ENCODE peak calls at places on chromosomes 11 and 22, in six cellular contexts. T is endothelial cell of umbilical vein, Q is tibial artery, X is upper lobe of left lung, J is uterus, G is small intestine. U is an unnamed sample. For H3K27me3, the result is how much of the 10 kb centered on the place peaks cover.

GRCh38 chr11:21839870-21840269 is 353.0 kb upstream of the ANO5 start:
- DNase-seq in T (no peak), Q (no peak), G (peak), X (no peak), J (no peak), U (no peak)

GRCh38 chr11:43311791-43312607 is at the start of gene API5:
- DNase-seq in T (peak), Q (peak), G (peak), J (peak), X (peak), U (peak)

GRCh38 chr11:130523609-130524008 is 75.2 kb downstream of the ADAMTS15 start:
- DNase-seq in Q (peak), G (no peak), J (peak), T (no peak), X (no peak), U (no peak)

GRCh38 chr11:32374261-32374711 is 61.1 kb downstream of the WT1 start:
- DNase-seq in X (peak), Q (no peak), J (peak), G (peak), T (peak), U (peak)

GRCh38 chr11:123624974-123625373 is 29.4 kb downstream of the SCN3B start:
- DNase-seq in Q (no peak), T (no peak), X (no peak), G (no peak), J (no peak), U (no peak)

GRCh38 chr11:128874406-128874805 is 7.3 kb upstream of the KCNJ1 start:
- DNase-seq in X (no peak), J (no peak), Q (no peak), G (no peak), T (no peak), U (no peak)

GRCh38 chr11:69537855-69538640 is 56.6 kb downstream of the LINC01488 start:
- DNase-seq in G (no peak), Q (no peak), X (no peak), J (no peak), T (no peak), U (no peak)

GRCh38 chr22:31347251-31348008 is 1.3 kb upstream of the PATZ1 start:
- DNase-seq in T (peak), X (peak), G (peak), J (peak), Q (no peak), U (no peak)

GRCh38 chr11:41289408-41289807 is 170.0 kb downstream of the LRRC4C start:
- DNase-seq in Q (no peak), G (no peak), X (no peak), T (no peak), J (no peak), U (no peak)

GRCh38 chr11:44972746-44973435 is 22.2 kb upstream of the TP53I11 start:
- DNase-seq in X (no peak), Q (no peak), T (no peak), J (no peak), G (no peak), U (no peak)

GRCh38 chr11:45209904-45210699 is 63.7 kb downstream of the PRDM11 start:
- DNase-seq in X (peak), Q (peak), J (peak), G (no peak), T (peak), U (peak)

GRCh38 chr11:111870113-111870512 is 1.3 kb downstream of the ALG9 start:
- DNase-seq in Q (no peak), T (no peak), G (no peak), J (no peak), X (no peak), U (no peak)

GRCh38 chr11:96925862-96926261 is 536.0 kb downstream of the JRKL start:
- DNase-seq in G (no peak), X (no peak), Q (no peak), T (no peak), J (no peak), U (no peak)

GRCh38 chr11:28860898-28861297 is 752.7 kb downstream of the METTL15 start:
- DNase-seq in G (no peak), J (no peak), Q (no peak), T (peak), X (no peak), U (no peak)

GRCh38 chr11:21897203-21897602 is 295.7 kb upstream of the ANO5 start:
- DNase-seq in Q (no peak), J (no peak), G (no peak), X (no peak), T (no peak), U (no peak)

GRCh38 chr22:25167834-25168601 is 31.6 kb upstream of the CRYBB3 start:
- DNase-seq in Q (no peak), G (peak), J (no peak), X (no peak), T (no peak), U (no peak)

GRCh38 chr22:38173156-38173906 is 8.3 kb downstream of the PLA2G6 start:
- DNase-seq in G (no peak), J (no peak), T (no peak), Q (peak), X (no peak), U (no peak)

GRCh38 chr11:57157624-57158023 is 24.1 kb upstream of the LRRC55 start:
- DNase-seq in Q (no peak), T (no peak), J (no peak), G (no peak), X (no peak), U (no peak)

GRCh38 chr22:23859201-23859600 is 1.5 kb downstream of the SLC2A11 start:
- DNase-seq in T (no peak), Q (no peak), J (no peak), X (no peak), G (no peak), U (no peak)

GRCh38 chr22:33022231-33022630 is 36.0 kb downstream of the SYN3 start:
- DNase-seq in J (no peak), T (no peak), X (no peak), Q (no peak), G (no peak), U (no peak)

GRCh38 chr11:117842131-117842941 is 17.8 kb upstream of the FXYD2 start:
- DNase-seq in J (peak), X (no peak), T (no peak), Q (peak), G (no peak), U (no peak)

GRCh38 chr11:1521382-1522080 is 35.0 kb upstream of the MOB2 start:
- DNase-seq in G (no peak), Q (no peak), X (peak), J (no peak), T (no peak), U (no peak)

GRCh38 chr11:66891849-66892660 is 35.2 kb downstream of the LRFN4 start:
- DNase-seq in G (peak), T (peak), J (no peak), X (no peak), Q (peak), U (peak)

GRCh38 chr11:73404048-73404447 is 27.8 kb downstream of the RELT start:
- DNase-seq in G (peak), J (no peak), Q (no peak), X (no peak), T (peak), U (peak)

GRCh38 chr11:71180694-71181466 is 71.5 kb downstream of the SHANK2 start:
- DNase-seq in T (no peak), J (no peak), Q (no peak), X (no peak), G (no peak), U (no peak)

GRCh38 chr22:48503876-48504275 is 1323.8 kb downstream of the BRD1 start:
- DNase-seq in T (no peak), G (no peak), X (no peak), Q (no peak), J (no peak), U (no peak)

GRCh38 chr11:2940166-2940929 is 11.1 kb upstream of the PHLDA2 start:
- DNase-seq in G (peak), X (peak), J (no peak), Q (peak), T (no peak), U (no peak)

GRCh38 chr22:37267128-37267587 is 15.2 kb upstream of the CYTH4 start:
- DNase-seq in G (peak), X (peak), Q (no peak), J (no peak), T (peak), U (no peak)

GRCh38 chr22:34808618-34809017 is 257.3 kb upstream of the ISX start:
- DNase-seq in X (no peak), Q (no peak), G (no peak), T (no peak), J (no peak), U (no peak)

GRCh38 chr11:22138264-22138663 is 54.6 kb upstream of the ANO5 start:
- DNase-seq in T (no peak), G (no peak), X (no peak), J (no peak), Q (no peak), U (no peak)

GRCh38 chr11:108144615-108145014 is 23.2 kb downstream of the ACAT1 start:
- DNase-seq in J (no peak), T (no peak), Q (no peak), G (no peak), X (no peak), U (no peak)

GRCh38 chr11:112440518-112440917 is 179.9 kb upstream of the PLET1 start:
- DNase-seq in G (no peak), X (no peak), T (no peak), Q (no peak), J (no peak), U (peak)

GRCh38 chr11:94740083-94740974 is 27.8 kb upstream of the AMOTL1 start:
- DNase-seq in J (peak), G (no peak), T (no peak), Q (peak), X (peak), U (no peak)

GRCh38 chr22:47129902-47130301 is 367.5 kb downstream of the TBC1D22A start:
- DNase-seq in Q (peak), T (no peak), J (no peak), G (peak), X (no peak), U (no peak)

GRCh38 chr11:125179346-125179745 is 14.8 kb downstream of the PKNOX2 start:
- DNase-seq in G (no peak), X (peak), T (no peak), Q (peak), J (no peak), U (no peak)
- H3K27me3 ChIP-seq in G (under half), X (under half), T (under half), Q (under half), J (under half), U (under half)

DNA sequence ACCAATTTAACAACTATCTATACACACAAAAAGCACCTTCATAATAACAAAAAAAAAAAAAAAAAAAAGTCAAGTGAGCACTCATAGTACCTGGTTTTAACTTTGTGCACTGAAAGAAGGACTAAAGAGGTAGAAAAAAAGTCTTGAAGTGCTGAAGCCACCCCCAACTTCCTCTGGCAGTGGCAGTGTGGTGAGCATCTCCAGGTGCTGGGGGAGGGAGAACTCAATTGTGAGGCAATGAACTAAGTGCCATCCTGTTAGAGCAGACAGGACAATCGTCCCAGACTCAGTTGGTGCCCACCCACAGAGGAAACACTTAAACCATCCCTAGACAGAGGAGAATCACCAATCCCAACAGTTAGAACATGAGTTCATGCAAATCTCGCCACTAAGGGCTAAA is 22.7 kb upstream of the OR52M1 start:
- DNase-seq in Q (no peak), X (no peak), G (no peak), J (no peak), T (no peak), U (peak)
- H3K27me3 ChIP-seq in Q (under half), X (under half), G (under half), J (under half), T (under half), U (under half)

GRCh38 chr11:35525501-35526175 is at the start of gene PAMR1:
- DNase-seq in X (peak), Q (peak), T (no peak), G (no peak), J (peak), U (no peak)

GRCh38 chr11:35523861-35524260 is 1.6 kb downstream of the PAMR1 start:
- DNase-seq in G (no peak), X (no peak), Q (no peak), J (peak), T (no peak), U (no peak)

GRCh38 chr11:35524780-35525179 is 636 bp downstream of the PAMR1 start:
- DNase-seq in G (no peak), J (no peak), Q (no peak), X (no peak), T (no peak), U (no peak)

GRCh38 chr11:35526370-35526792 is 965 bp upstream of the PAMR1 start:
- DNase-seq in X (no peak), T (no peak), G (no peak), J (no peak), Q (no peak), U (no peak)

DNA sequence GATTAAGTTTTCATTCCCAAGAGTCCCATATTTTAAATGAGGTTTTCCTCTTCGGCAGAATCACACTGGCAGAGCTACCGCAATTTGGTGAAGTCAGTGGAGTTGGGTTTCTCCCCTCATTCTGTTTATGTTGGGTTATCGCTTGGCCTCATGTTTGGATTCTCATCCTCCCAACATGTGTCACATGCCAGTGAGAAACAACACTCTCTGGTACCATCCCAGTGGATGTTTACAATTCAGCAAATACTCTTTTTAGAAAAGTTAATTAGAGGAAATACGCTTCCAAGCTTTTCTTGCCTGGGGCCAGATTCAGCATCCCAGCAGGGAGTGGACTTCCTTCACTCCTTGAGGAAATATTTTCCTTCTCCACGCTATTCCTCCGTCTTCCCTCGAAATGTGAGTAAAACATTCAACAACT is 2.1 kb downstream of the PAMR1 start:
- DNase-seq in Q (no peak), J (no peak), T (no peak), G (no peak), X (no peak), U (no peak)
- H3K27me3 ChIP-seq in Q (under half), J (under half), T (half or more), G (under half), X (under half), U (under half)

GRCh38 chr22:29509298-29509697 is 29.3 kb downstream of the NEFH start:
- DNase-seq in G (no peak), J (no peak), X (no peak), T (no peak), Q (no peak), U (no peak)

GRCh38 chr22:29512031-29512430 is 32.0 kb downstream of the NEFH start:
- DNase-seq in Q (no peak), X (no peak), J (no peak), G (no peak), T (no peak), U (no peak)

GRCh38 chr22:29511126-29511854 is 31.3 kb downstream of the NEFH start:
- DNase-seq in T (no peak), G (no peak), Q (no peak), J (no peak), X (no peak), U (no peak)

GRCh38 chr22:29510542-29510941 is 30.5 kb downstream of the NEFH start:
- DNase-seq in T (no peak), Q (no peak), J (no peak), X (no peak), G (no peak), U (no peak)

DNA sequence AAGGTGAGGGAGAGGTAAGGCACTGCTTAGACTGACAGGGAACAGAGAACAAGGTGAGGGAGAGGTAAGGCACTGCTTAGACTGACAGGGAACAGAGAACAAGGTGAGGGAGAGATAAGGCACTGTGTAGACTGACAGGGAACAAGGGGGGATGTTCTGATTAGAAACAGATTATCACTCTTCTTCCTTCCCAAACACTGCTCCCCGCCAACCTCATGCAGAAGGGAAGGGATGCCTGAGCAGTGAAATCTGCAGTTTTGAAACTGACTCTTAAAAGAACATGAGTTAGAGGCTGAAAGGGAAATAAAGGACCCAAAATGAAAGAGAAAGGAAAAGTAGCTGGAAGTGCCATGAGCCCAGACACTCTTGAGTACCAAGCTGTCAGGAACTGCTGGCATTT is 29.8 kb downstream of the NEFH start:
- DNase-seq in J (no peak), T (no peak), G (no peak), Q (no peak), X (no peak), U (no peak)
- H3K27me3 ChIP-seq in J (under half), T (under half), G (under half), Q (under half), X (under half), U (under half)

DNA sequence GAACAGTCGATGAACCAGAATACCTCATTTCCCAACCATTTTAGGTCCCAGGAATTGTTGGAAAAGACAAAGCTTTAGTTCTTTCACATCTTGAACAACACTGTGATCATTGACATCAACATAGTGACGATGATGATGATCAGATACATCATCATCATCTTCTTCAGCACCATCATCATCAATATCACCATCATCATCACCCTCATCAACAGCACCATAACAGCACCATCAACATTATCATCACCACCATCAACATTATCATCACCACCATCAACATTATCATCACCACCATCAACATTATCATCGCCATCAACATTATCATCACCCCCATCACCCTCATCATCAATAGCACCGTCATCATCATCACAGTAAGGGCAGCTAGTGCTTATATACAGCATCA is 8.8 kb downstream of the SCUBE1 start:
- DNase-seq in J (no peak), G (no peak), Q (no peak), T (no peak), X (no peak), U (no peak)
- H3K27me3 ChIP-seq in J (under half), G (under half), Q (under half), T (under half), X (under half), U (under half)

DNA sequence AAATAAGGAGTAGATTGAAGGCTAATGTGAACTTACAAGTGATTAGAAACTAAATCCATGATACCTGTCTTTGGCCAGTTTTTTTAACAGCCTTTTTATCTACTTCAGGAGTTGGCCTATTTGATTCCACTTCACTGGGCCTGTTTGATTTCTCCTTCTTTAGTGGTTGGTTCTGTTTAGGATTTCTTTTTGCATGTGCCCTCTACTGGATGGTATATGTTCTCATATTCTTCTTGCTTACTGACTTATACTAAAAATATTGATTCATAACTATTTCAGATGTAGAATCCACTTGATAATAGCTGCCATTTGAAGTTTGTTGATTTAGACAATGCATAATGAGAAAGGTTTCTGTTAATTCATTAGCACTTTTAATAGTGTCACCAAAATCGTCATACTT is 53.9 kb downstream of the USP47 start:
- DNase-seq in Q (no peak), J (no peak), G (no peak), T (peak), X (no peak), U (no peak)
- H3K27me3 ChIP-seq in Q (under half), J (under half), G (under half), T (under half), X (under half), U (under half)

DNA sequence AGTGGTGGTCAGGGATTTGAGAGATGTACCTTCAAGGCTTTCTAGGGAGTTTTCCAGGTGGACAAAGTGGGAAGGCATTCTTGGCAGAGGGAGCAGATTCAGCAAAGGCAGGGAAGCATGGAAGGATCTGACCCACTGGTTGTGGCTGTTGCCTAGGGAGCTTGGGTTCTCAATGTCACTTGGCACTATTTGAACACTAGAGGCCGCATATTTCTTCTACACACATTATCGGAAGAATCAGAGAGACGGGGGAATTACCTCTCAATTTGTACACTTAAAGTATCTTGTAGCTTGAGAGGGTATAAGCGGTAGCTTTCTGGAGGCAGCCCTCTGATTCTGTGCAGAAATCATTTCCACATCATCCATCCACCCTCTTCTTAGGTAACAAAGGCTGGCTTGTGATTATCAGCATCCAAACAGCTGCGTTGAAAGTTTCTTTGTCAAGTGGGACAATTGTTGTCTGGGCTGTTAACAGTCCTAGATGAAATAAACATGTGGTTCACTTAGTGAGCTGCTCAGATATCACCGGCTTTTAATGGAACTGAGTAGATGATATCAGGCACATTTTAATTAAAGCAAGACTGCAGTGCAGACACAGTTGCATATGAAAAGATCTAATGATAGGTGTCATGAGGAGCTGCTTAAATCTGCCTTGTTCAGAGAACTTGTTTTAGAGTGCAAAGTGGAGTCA is 2.6 kb downstream of the NELL1 start:
- DNase-seq in X (no peak), J (no peak), G (no peak), T (no peak), Q (no peak), U (no peak)
- H3K27me3 ChIP-seq in X (under half), J (under half), G (under half), T (under half), Q (under half), U (half or more)

GRCh38 chr22:20771918-20772625 is 1.8 kb upstream of the SERPIND1 start:
- DNase-seq in J (no peak), G (no peak), T (no peak), Q (no peak), X (no peak), U (no peak)
- H3K27me3 ChIP-seq in J (under half), G (under half), T (under half), Q (under half), X (under half), U (under half)